ENCODE peak calls at places on chromosomes 11 and 22, in ten cellular contexts. M is left ventricle myocardium inferior; Y is lower lobe of right lung; R is CD8-positive, alpha-beta T cell; H is H1; D is fibroblast of pulmonary artery; C is spleen; O is psoas muscle; A is B cell; V is mammary epithelial cell. G is an unnamed sample.

GRCh38 chr11:86120807-86121206 is 51.9 kb upstream of the PICALM start:
- DNase-seq in Y (no peak), R (no peak), C (no peak), M (no peak), V (no peak), D (no peak), O (no peak), A (no peak), H (no peak), G (no peak)

GRCh38 chr22:49760630-49761571 is 66.8 kb downstream of the BRD1 start:
- DNase-seq in R (peak; percentile 49), O (no peak), C (peak; percentile 47), Y (no peak), A (no peak), V (no peak), M (peak; percentile 5), D (no peak), H (no peak), G (peak; percentile 3)

GRCh38 chr11:27201454-27202302 is 161.1 kb downstream of the BBOX1 start:
- DNase-seq in D (peak; percentile 74), H (no peak), R (no peak), C (no peak), Y (peak; percentile 63), A (no peak), O (peak; percentile 67), M (peak; percentile 68), V (peak; percentile 60), G (no peak)

GRCh38 chr11:16468735-16469446 is 112.5 kb upstream of the SOX6 start:
- DNase-seq in D (no peak), R (no peak), Y (no peak), C (no peak), H (no peak), V (no peak), M (no peak), A (no peak), O (no peak), G (no peak)

GRCh38 chr11:132228756-132229325 is 858.4 kb downstream of the NTM start:
- DNase-seq in Y (no peak), V (peak; percentile 21), A (no peak), O (no peak), D (no peak), C (no peak), M (no peak), R (no peak), H (no peak), G (no peak)

GRCh38 chr11:97445561-97445960 is 1055.7 kb downstream of the JRKL start:
- DNase-seq in R (no peak), D (peak; percentile 22), V (no peak), C (no peak), A (no peak), M (no peak), O (no peak), H (no peak), Y (no peak), G (no peak)

GRCh38 chr11:115607621-115608191 is 103.5 kb upstream of the CADM1 start:
- DNase-seq in V (no peak), H (no peak), R (no peak), D (no peak), O (no peak), C (no peak), Y (no peak), A (no peak), M (peak; percentile 67), G (no peak)

GRCh38 chr11:76560219-76560618 is 110.3 kb downstream of the LRRC32 start:
- DNase-seq in Y (no peak), H (no peak), O (no peak), V (peak; percentile 37), A (no peak), R (no peak), M (no peak), D (no peak), C (no peak), G (no peak)

GRCh38 chr11:11788067-11788710 is 53.6 kb upstream of the USP47 start:
- DNase-seq in D (no peak), M (no peak), H (no peak), V (no peak), O (no peak), A (no peak), Y (no peak), C (no peak), R (no peak), G (no peak)

GRCh38 chr11:11787305-11788066 is 54.3 kb upstream of the USP47 start:
- DNase-seq in A (peak; percentile 73), O (peak; percentile 65), D (peak; percentile 75), R (peak; percentile 79), M (peak; percentile 53), Y (peak; percentile 66), H (peak; percentile 82), C (peak; percentile 80), V (peak; percentile 52), G (peak; percentile 62)

GRCh38 chr11:11793073-11793472 is 48.7 kb upstream of the USP47 start:
- DNase-seq in R (no peak), M (no peak), A (no peak), H (no peak), C (no peak), V (no peak), D (no peak), Y (no peak), O (no peak), G (no peak)

GRCh38 chr11:11786771-11787170 is 55.0 kb upstream of the USP47 start:
- DNase-seq in C (no peak), A (no peak), M (no peak), O (no peak), D (peak; percentile 49), H (no peak), Y (no peak), V (no peak), R (no peak), G (no peak)

GRCh38 chr11:11789735-11790369 is 51.9 kb upstream of the USP47 start:
- DNase-seq in M (no peak), V (no peak), H (no peak), O (no peak), A (no peak), C (no peak), D (peak; percentile 47), R (no peak), Y (no peak), G (no peak)
- TF ChIP-seq CTCF in M (peak; percentile 43), V (peak; percentile 60), H (peak; percentile 58), O (peak; percentile 48), A (peak; percentile 42), C (no peak), D (peak; percentile 80), R (peak; percentile 64), Y (peak; percentile 36), G (peak; percentile 78)

GRCh38 chr22:20987375-20987774 is 5.3 kb downstream of the LZTR1 start:
- DNase-seq in A (no peak), H (no peak), D (no peak), V (no peak), R (no peak), M (no peak), O (no peak), Y (no peak), C (no peak), G (no peak)

GRCh38 chr22:20990184-20991180 is 8.4 kb downstream of the LZTR1 start:
- DNase-seq in M (no peak), H (no peak), V (no peak), O (no peak), Y (no peak), A (no peak), C (no peak), D (no peak), R (no peak), G (no peak)

GRCh38 chr22:20986365-20986764 is 4.3 kb downstream of the LZTR1 start:
- DNase-seq in V (no peak), C (no peak), M (no peak), O (no peak), A (no peak), D (no peak), Y (no peak), R (no peak), H (no peak), G (no peak)

GRCh38 chr22:20989323-20990138 is 7.4 kb downstream of the LZTR1 start:
- DNase-seq in O (no peak), C (no peak), D (no peak), A (no peak), R (no peak), M (no peak), Y (no peak), H (no peak), V (no peak), G (no peak)

DNA sequence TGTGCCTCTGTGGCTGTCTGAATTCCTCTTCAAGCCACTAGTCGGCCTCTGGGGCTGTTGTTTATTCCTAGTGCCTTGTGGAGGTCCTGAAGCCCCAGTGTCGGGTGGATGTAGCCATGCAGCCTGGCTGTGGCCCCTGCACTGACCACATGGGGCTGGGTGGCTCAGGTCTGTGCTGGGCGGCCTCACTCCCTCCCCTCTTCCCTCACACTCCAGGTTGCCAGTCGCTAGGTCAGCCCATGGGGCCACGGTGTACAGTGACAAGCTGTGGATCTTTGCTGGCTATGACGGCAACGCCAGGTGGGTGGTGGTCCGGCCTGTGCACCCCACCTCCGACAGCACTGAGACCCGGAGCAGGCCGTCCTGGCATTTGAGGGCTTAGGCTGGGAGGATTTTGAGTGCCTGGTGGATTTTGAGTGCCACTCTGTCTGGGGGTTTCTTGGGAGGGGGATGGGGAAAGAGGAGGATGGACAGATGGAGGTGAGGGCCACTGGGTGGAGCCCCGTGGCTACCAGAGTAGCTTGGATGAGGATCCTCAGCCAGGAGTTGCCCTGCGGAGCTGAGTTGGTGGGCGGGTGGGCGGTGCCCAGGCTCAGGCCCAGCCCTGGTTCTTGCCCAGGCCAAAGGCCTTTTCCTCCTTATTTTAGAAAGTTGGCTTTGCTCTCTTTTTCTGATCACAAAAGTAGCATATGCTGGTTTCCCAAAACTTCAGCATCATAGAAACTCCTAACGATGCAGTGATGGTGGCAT is 6.7 kb downstream of the LZTR1 start:
- DNase-seq in C (no peak), D (no peak), R (no peak), V (no peak), Y (no peak), O (no peak), M (no peak), A (no peak), H (no peak), G (no peak)
- TF ChIP-seq CTCF in C (no peak), D (no peak), R (no peak), V (no peak), Y (no peak), O (no peak), M (no peak), A (no peak), H (peak; percentile 2), G (no peak)

GRCh38 chr22:44403166-44403565 is 90.4 kb upstream of the SHISAL1 start:
- DNase-seq in O (no peak), V (no peak), M (peak; percentile 7), A (no peak), Y (no peak), C (no peak), R (no peak), H (no peak), D (no peak), G (no peak)
- TF ChIP-seq CTCF in O (no peak), V (no peak), M (no peak), A (no peak), Y (no peak), C (no peak), R (no peak), H (no peak), D (no peak), G (no peak)

DNA sequence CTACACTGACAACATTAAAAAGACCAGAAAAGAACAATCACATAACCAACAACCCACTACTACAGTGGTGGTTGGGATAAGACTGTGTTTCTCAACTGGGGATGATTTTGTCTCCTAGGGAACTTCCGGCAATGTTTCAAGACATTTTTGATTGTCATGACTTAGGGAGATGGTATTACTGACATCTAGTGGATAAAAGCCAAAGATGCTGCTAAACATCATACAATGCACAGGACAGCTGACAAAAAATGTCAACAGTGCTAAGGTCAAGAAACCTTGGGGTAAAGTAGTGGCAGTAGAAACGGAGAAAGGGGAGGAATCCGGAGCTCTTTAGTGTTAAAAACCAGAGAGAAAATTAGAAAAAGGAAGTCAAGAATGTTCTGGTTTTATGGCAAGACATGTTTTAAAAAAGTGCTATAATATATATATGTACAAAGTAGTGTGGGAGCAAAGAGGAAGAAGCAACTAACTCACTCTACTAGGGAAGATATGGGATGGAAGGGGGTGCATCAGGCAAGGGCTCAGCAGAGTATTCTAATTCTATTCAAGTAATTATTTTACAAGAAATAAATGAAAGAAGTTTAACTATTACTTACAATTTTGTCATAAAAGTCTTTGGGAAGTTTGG is 37.2 kb downstream of the CKAP5 start:
- DNase-seq in C (no peak), D (peak; percentile 58), A (no peak), V (peak; percentile 40), M (no peak), H (no peak), R (no peak), Y (no peak), O (no peak), G (no peak)
- TF ChIP-seq CTCF in C (no peak), D (peak; percentile 33), A (peak; percentile 11), V (peak; percentile 23), M (peak; percentile 36), H (peak; percentile 33), R (no peak), Y (peak; percentile 20), O (peak; percentile 16), G (peak; percentile 13)